ENCODE peak calls at places on chromosomes 12 and 14, in ten cellular contexts. O, A, X, H, B, L, F, C, S and U are unnamed samples.

GRCh38 chr14:39229601-39230110 is 4.1 kb upstream of the MIA2 start:
- DNase-seq in F (no peak), C (no peak), H (no peak), L (no peak), S (no peak), B (no peak), A (no peak), X (no peak), O (no peak), U (no peak)

GRCh38 chr12:98955284-98955683 is 310.2 kb downstream of the APAF1 start:
- DNase-seq in F (peak; percentile 2), S (no peak), H (no peak), B (no peak), O (no peak), L (no peak), C (peak; percentile 4), X (no peak), A (peak; percentile 2), U (peak; percentile 32)

GRCh38 chr14:103128631-103129300 is 5.5 kb downstream of the TNFAIP2 start:
- DNase-seq in C (no peak), O (no peak), B (no peak), F (no peak), H (peak; percentile 19), L (no peak), S (peak; percentile 56), A (no peak), X (no peak), U (no peak)

GRCh38 chr12:3310271-3311026 is 180.6 kb upstream of the PRMT8 start:
- DNase-seq in X (no peak), B (no peak), C (no peak), L (no peak), A (no peak), F (no peak), S (no peak), H (no peak), O (no peak), U (no peak)

GRCh38 chr12:74365178-74365964 is 172.3 kb upstream of the ATXN7L3B start:
- DNase-seq in F (peak; percentile 16), H (no peak), X (no peak), S (no peak), C (peak; percentile 48), A (peak; percentile 33), L (peak; percentile 11), B (no peak), O (no peak), U (peak; percentile 79)

GRCh38 chr12:3078086-3078820 is 1.1 kb downstream of the TSPAN9 start:
- DNase-seq in S (no peak), A (no peak), X (no peak), F (no peak), L (no peak), B (no peak), C (no peak), O (no peak), H (no peak), U (no peak)

GRCh38 chr14:37195327-37195726 is 2.4 kb upstream of the MIPOL1 start:
- DNase-seq in X (no peak), O (no peak), H (no peak), B (no peak), A (peak; percentile 87), S (no peak), C (no peak), F (peak; percentile 45), L (peak; percentile 21), U (no peak)

GRCh38 chr12:120466560-120467315 is 2.8 kb downstream of the SRSF9 start:
- DNase-seq in S (peak; percentile 48), C (peak; percentile 59), H (peak; percentile 34), A (peak; percentile 45), F (peak; percentile 48), X (no peak), O (no peak), B (no peak), L (no peak), U (peak; percentile 58)

GRCh38 chr12:10600988-10601387 is 12.4 kb downstream of the MAGOHB start:
- DNase-seq in S (no peak), A (no peak), C (no peak), B (no peak), H (no peak), X (no peak), L (no peak), F (no peak), O (no peak), U (no peak)

GRCh38 chr14:75928587-75929230 is 53.1 kb downstream of the TGFB3 start:
- DNase-seq in S (no peak), B (no peak), H (no peak), A (peak; percentile 8), X (no peak), L (no peak), F (peak; percentile 55), C (peak; percentile 30), O (no peak), U (peak; percentile 60)

GRCh38 chr14:99213101-99213500 is 58.9 kb downstream of the BCL11B start:
- DNase-seq in S (no peak), A (no peak), F (no peak), B (no peak), O (no peak), H (no peak), X (no peak), C (no peak), L (no peak), U (no peak)

GRCh38 chr12:80825506-80825905 is 108.8 kb downstream of the MYF5 start:
- DNase-seq in L (no peak), O (no peak), A (no peak), B (no peak), S (no peak), X (no peak), H (no peak), C (no peak), F (no peak), U (no peak)

DNA sequence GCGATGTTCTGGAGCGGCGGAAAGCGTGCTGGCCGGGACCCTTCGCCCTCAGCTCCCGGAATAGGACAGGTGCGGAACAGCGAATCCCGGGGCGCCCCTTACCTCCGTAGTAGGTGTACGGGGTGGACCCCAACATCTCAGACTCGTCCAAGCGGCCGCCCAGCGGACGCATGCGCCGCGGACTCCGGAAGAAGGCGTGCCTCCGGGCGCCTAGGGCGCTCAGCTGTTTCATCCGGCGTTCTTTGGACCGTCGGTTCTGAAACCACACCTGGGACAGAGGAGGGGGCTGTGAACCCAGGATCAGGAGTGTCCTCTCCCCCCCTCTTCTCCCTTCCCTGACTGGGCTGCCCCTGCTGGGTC is 4.5 kb downstream of the LHX5 start:
- DNase-seq in F (no peak), B (no peak), A (no peak), O (no peak), C (no peak), L (no peak), H (no peak), S (no peak), X (no peak), U (no peak)
- H3K4me3 ChIP-seq in F (peak overlapping the region; percentile 51), B (peak overlapping the region; percentile 44), A (peak overlapping the region; percentile 20), O (peak overlapping the region; percentile 38), C (peak overlapping the region; percentile 21), L (peak overlapping the region; percentile 47), H (no peak overlapping the region), S (peak overlapping the region; percentile 50), X (peak overlapping the region; percentile 18), U (peak overlapping the region; percentile 24)

GRCh38 chr12:109308534-109309440 is at the start of gene FOXN4:
- DNase-seq in S (no peak), C (no peak), L (no peak), F (no peak), A (no peak), H (no peak), B (no peak), O (no peak), X (no peak), U (no peak)
- TF ChIP-seq CTCF in S (no peak), C (no peak), L (no peak), F (no peak), A (no peak), H (no peak), B (no peak), O (no peak), X (no peak), U (no peak)

GRCh38 chr14:26934151-26934550 is 336.3 kb upstream of the NOVA1 start:
- DNase-seq in X (no peak), A (no peak), B (no peak), S (no peak), C (peak; percentile 20), F (no peak), O (no peak), H (no peak), L (no peak), U (no peak)
- H3K4me3 ChIP-seq in X (no peak overlapping the region), A (no peak overlapping the region), B (no peak overlapping the region), S (no peak overlapping the region), C (no peak overlapping the region), F (no peak overlapping the region), O (no peak overlapping the region), H (no peak overlapping the region), L (no peak overlapping the region), U (no peak overlapping the region)

GRCh38 chr12:99977550-99977949 is 7.2 kb downstream of the ANKS1B start:
- DNase-seq in B (no peak), F (no peak), H (no peak), L (no peak), C (no peak), A (no peak), O (no peak), X (no peak), S (no peak), U (no peak)

GRCh38 chr12:99976762-99977161 is 8.0 kb downstream of the ANKS1B start:
- DNase-seq in X (no peak), F (no peak), A (no peak), H (no peak), C (no peak), L (no peak), O (no peak), B (no peak), S (no peak), U (no peak)

GRCh38 chr12:99974146-99974545 is 10.6 kb downstream of the ANKS1B start:
- DNase-seq in F (no peak), S (no peak), O (no peak), L (no peak), A (no peak), X (no peak), C (no peak), B (no peak), H (no peak), U (no peak)

GRCh38 chr12:99978152-99978551 is 6.6 kb downstream of the ANKS1B start:
- DNase-seq in L (no peak), F (no peak), B (no peak), X (no peak), S (no peak), C (no peak), H (no peak), O (no peak), A (no peak), U (no peak)

GRCh38 chr12:99975321-99975720 is 9.4 kb downstream of the ANKS1B start:
- DNase-seq in B (no peak), O (no peak), S (no peak), L (no peak), A (no peak), C (no peak), F (no peak), X (no peak), H (no peak), U (no peak)
- TF ChIP-seq CTCF in B (no peak), O (no peak), S (no peak), L (no peak), A (no peak), C (no peak), F (no peak), X (no peak), H (no peak), U (no peak)